ENCODE peak calls at places on chromosomes 16 and 17, in six cellular contexts. X is stomach, N is transverse colon, C is suprapubic skin, M is ovary, U is K562. T is an unnamed sample. For H3K27me3, the result is how much of the 10 kb centered on the place peaks cover.

GRCh38 chr17:16448490-16448889 is 33.1 kb downstream of the TRPV2 start:
- DNase-seq in X (no peak), N (no peak), C (no peak), M (no peak), U (no peak), T (no peak)

GRCh38 chr16:76676356-76676755 is 399.2 kb downstream of the CNTNAP4 start:
- DNase-seq in X (no peak), N (no peak), C (no peak), M (no peak), U (no peak), T (no peak)

GRCh38 chr17:28174352-28175046 is 132.0 kb downstream of the NLK start:
- DNase-seq in X (no peak), N (no peak), C (no peak), M (no peak), U (no peak), T (no peak)

GRCh38 chr16:22789281-22789945 is 24.5 kb upstream of the HS3ST2 start:
- DNase-seq in X (no peak), N (no peak), C (no peak), M (no peak), U (no peak), T (no peak)

GRCh38 chr16:56547120-56547948 is 17.5 kb upstream of the MT4 start:
- DNase-seq in X (no peak), N (no peak), C (no peak), M (no peak), U (no peak), T (no peak)

GRCh38 chr17:16593356-16594102 is 24.5 kb upstream of the ZNF287 start:
- DNase-seq in X (no peak), N (no peak), C (no peak), M (no peak), U (no peak), T (no peak)

GRCh38 chr16:622920-623280 is 7.9 kb upstream of the WFIKKN1 start:
- DNase-seq in X (no peak), N (no peak), C (no peak), M (no peak), U (peak), T (no peak)

GRCh38 chr16:20383106-20384029 is 21.2 kb downstream of the PDILT start:
- DNase-seq in X (peak), N (peak), C (no peak), M (peak), U (peak), T (no peak)

GRCh38 chr17:31564883-31565297 is 173.4 kb downstream of the RAB11FIP4 start:
- DNase-seq in X (no peak), N (no peak), C (no peak), M (peak), U (no peak), T (no peak)

GRCh38 chr17:12624221-12624620 is 41.5 kb upstream of the MYOCD start:
- DNase-seq in X (no peak), N (no peak), C (no peak), M (no peak), U (no peak), T (no peak)

GRCh38 chr17:41178341-41178740 is 320 bp upstream of the KRTAP4-2 start:
- DNase-seq in X (no peak), N (no peak), C (no peak), M (no peak), U (no peak), T (no peak)

GRCh38 chr17:61338000-61338864 is 61.4 kb upstream of the TBX2 start:
- DNase-seq in X (no peak), N (no peak), C (no peak), M (no peak), U (no peak), T (no peak)

GRCh38 chr17:57906910-57907309 is 48.3 kb downstream of the CUEDC1 start:
- DNase-seq in X (no peak), N (no peak), C (no peak), M (no peak), U (no peak), T (no peak)

GRCh38 chr17:32265192-32265895 is at the start of gene RHBDL3:
- DNase-seq in X (peak), N (peak), C (no peak), M (peak), U (peak), T (no peak)

GRCh38 chr17:77770331-77771105 is 188.0 kb upstream of the TNRC6C start:
- DNase-seq in X (no peak), N (no peak), C (no peak), M (no peak), U (peak), T (no peak)

DNA sequence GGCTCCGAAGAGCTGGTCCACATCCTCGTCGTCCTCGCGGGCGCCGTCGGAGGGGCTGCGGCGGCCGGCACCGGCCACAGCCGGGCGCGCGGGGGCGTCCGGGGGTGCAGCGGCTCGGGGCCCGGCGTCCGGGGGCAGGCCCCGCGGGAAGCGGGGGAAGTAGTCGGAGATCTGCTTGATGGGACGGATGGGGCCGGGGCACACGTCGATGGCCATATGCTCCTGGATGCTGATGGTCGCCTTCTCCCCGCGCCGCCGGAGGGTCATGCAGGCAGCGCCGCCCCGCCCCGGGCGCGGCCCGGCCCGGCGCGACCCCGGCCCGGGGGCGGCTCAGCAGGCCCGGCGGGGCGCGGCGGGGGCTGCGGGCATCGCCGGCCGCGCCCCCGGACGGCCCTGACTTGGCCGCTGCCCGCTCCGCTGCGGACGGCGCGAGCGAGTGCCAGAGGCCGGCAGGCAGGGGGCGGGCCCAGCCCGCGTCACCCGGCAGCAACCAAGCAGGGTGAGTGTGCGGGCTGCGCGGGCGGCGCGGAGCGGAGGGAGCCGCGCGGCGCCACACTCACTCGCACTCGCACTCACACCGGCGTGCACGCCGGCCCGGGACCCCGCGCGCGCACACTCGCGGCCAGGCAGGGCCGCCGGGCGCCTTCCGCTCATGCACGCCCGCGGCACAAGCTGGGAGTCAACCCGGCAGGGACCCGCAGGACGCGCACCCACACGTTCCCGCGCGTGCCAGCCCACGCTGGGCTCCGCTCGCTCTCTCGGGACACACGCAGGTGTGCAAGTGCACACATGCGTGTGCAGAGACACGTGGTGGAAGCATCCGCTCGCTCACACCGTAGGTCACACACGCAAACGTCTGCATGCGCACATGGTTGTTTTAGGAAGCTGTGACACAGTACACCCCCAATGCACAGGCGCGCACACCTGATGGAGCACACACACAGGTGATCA is at the start of gene DOC2B:
- DNase-seq in X (peak), N (peak), C (no peak), M (no peak), U (no peak), T (no peak)
- H3K27me3 ChIP-seq in X (under half), N (half or more), C (half or more), M (under half), U (under half), T (half or more)

GRCh38 chr17:64385187-64386083 is 5.2 kb downstream of the PECAM1 start:
- DNase-seq in X (no peak), N (peak), C (peak), M (peak), U (peak), T (peak)
- TF ChIP-seq EP300 in X (no peak), N (no peak), C (no peak), M (peak), U (peak), T (peak)

GRCh38 chr16:28845173-28846079 is 722 bp downstream of the TUFM start:
- DNase-seq in X (peak), N (peak), C (no peak), M (no peak), U (peak), T (no peak)
- H3K27me3 ChIP-seq in X (under half), N (under half), C (under half), M (under half), U (under half), T (under half)

GRCh38 chr16:84411768-84412167 is 43.4 kb downstream of the ATP2C2 start:
- DNase-seq in X (no peak), N (no peak), C (no peak), M (no peak), U (no peak), T (no peak)

GRCh38 chr16:84408314-84408690 is 40.0 kb downstream of the ATP2C2 start:
- DNase-seq in X (no peak), N (no peak), C (no peak), M (no peak), U (no peak), T (no peak)

GRCh38 chr16:84412262-84412661 is 43.9 kb downstream of the ATP2C2 start:
- DNase-seq in X (no peak), N (no peak), C (no peak), M (no peak), U (no peak), T (no peak)

GRCh38 chr16:84407588-84408313 is 39.4 kb downstream of the ATP2C2 start:
- DNase-seq in X (no peak), N (no peak), C (no peak), M (no peak), U (no peak), T (no peak)

GRCh38 chr16:84410361-84411138 is 42.2 kb downstream of the ATP2C2 start:
- DNase-seq in X (no peak), N (no peak), C (no peak), M (no peak), U (no peak), T (no peak)
- TF ChIP-seq EP300 in X (no peak), N (no peak), C (no peak), M (no peak), U (no peak), T (no peak)

DNA sequence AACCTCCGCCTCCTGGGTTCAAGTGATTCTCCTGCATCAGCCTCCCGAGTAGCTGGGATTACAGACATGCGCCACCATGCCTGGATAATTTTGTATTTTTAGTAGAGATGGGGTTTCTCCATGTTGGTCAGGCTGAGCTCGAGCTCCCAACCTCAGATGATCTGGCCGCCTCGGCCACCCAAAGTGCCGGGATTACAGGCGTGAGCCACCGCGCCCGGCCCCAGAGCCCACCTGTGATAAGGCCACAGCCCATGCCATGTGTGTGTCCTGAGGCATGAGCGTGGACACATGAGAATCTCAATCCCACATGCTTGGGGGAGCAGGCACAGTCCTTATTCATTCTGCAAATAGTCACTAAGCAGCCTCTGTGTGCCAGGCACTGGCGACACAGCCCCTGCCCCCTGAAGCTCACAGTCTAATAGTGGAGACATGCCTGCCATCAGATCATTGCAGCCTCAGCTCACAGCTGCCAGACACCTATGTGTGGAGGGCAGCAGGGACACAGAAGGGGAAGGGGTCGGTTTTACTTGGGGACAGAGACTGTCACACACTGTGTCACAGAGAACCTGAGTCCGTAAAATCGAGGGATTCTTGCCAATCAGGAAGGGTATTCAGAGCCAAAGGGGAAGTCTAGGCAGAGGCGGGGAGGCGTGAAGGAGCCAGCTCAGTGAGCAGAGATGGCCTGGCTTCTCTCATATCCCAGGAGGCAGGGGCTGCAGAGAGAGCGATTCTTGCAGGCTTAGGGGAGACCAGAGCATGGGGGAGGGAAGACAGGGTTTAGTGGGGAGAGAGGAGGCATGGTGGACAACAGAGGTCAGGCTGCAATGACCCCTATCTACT is 9.4 kb upstream of the ABCC3 start:
- DNase-seq in X (no peak), N (no peak), C (no peak), M (no peak), U (no peak), T (no peak)
- H3K27me3 ChIP-seq in X (under half), N (under half), C (under half), M (under half), U (under half), T (under half)

GRCh38 chr16:26019885-26020284 is 328.1 kb downstream of the HS3ST4 start:
- DNase-seq in X (no peak), N (no peak), C (no peak), M (no peak), U (no peak), T (no peak)
- TF ChIP-seq EP300 in X (no peak), N (no peak), C (no peak), M (no peak), U (no peak), T (no peak)

T was measured in tibial nerve.